ENCODE peak calls at places on chromosomes 1 and 21, in five cellular contexts. G, O, S, Z and E are unnamed samples. For H3K9me3 and H3K4me1, the result is how much of the 10 kb centered on the place peaks cover.

GRCh38 chr1:240598201-240598600 is 13.8 kb downstream of the GREM2 start:
- DNase-seq in Z (no peak), O (no peak), S (no peak), G (no peak), E (no peak)

GRCh38 chr1:31410871-31411270 is 2.1 kb upstream of the SERINC2 start:
- DNase-seq in G (no peak), Z (no peak), S (peak), O (no peak), E (no peak)

GRCh38 chr21:16913010-16913409 is 599.8 kb upstream of the CXADR start:
- DNase-seq in O (no peak), G (no peak), Z (no peak), S (no peak), E (no peak)

GRCh38 chr1:8389962-8390535 is 72.1 kb downstream of the SLC45A1 start:
- DNase-seq in Z (no peak), G (no peak), S (no peak), O (no peak), E (no peak)

GRCh38 chr1:203046984-203047630 is 20.8 kb downstream of the PPFIA4 start:
- DNase-seq in S (peak), Z (no peak), G (no peak), O (no peak), E (peak)

GRCh38 chr1:16076871-16077250 is 3.4 kb upstream of the FAM131C start:
- DNase-seq in S (peak), O (no peak), Z (no peak), G (no peak), E (no peak)

GRCh38 chr1:109255097-109255651 is 5.8 kb downstream of the CELSR2 start:
- DNase-seq in O (no peak), S (no peak), Z (no peak), G (peak), E (no peak)

GRCh38 chr1:29683472-29683871 is 447.1 kb downstream of the PTPRU start:
- DNase-seq in O (no peak), G (no peak), Z (no peak), S (no peak), E (no peak)

GRCh38 chr1:180863158-180863775 is 49.4 kb upstream of the KIAA1614 start:
- DNase-seq in S (peak), Z (peak), G (peak), O (peak), E (peak)

GRCh38 chr1:222894331-222894730 is 79.5 kb downstream of the DISP1 start:
- DNase-seq in O (no peak), G (no peak), Z (no peak), S (no peak), E (no peak)

GRCh38 chr1:48492392-48492791 is 20.4 kb upstream of the SPATA6 start:
- DNase-seq in G (no peak), S (no peak), O (no peak), Z (no peak), E (no peak)

GRCh38 chr1:164609084-164609483 is 50.1 kb downstream of the PBX1 start:
- DNase-seq in Z (no peak), O (no peak), S (no peak), G (no peak), E (no peak)

GRCh38 chr1:242452573-242452972 is 71.9 kb downstream of the PLD5 start:
- DNase-seq in S (no peak), Z (no peak), G (no peak), O (no peak), E (no peak)

GRCh38 chr21:26169061-26169610 is 1.4 kb downstream of the APP start:
- DNase-seq in S (peak), G (peak), O (no peak), Z (peak), E (peak)

GRCh38 chr1:51877434-51878306 is 857 bp downstream of the NRDC start:
- DNase-seq in O (no peak), S (peak), G (no peak), Z (peak), E (peak)

GRCh38 chr21:36730291-36731281 is 31.7 kb downstream of the SIM2 start:
- DNase-seq in O (no peak), S (no peak), Z (no peak), G (no peak), E (no peak)

GRCh38 chr1:109425391-109425790 is 857 bp downstream of the PSMA5 start:
- DNase-seq in S (peak), Z (peak), G (no peak), O (no peak), E (no peak)

GRCh38 chr1:160465123-160465522 is 57.9 kb downstream of the SLAMF6 start:
- DNase-seq in Z (no peak), O (no peak), S (no peak), G (no peak), E (no peak)

GRCh38 chr1:98668733-98669132 is 7.2 kb downstream of the SNX7 start:
- DNase-seq in Z (no peak), O (no peak), G (no peak), S (no peak), E (no peak)

GRCh38 chr1:192703283-192704206 is 67.6 kb downstream of the RGS13 start:
- DNase-seq in Z (peak), O (no peak), S (no peak), G (no peak), E (no peak)

GRCh38 chr1:156524481-156524869 is 23.9 kb upstream of the MEF2D start:
- DNase-seq in O (no peak), S (no peak), G (no peak), Z (peak), E (no peak)

GRCh38 chr1:9782116-9782751 is 41.5 kb downstream of the CLSTN1 start:
- DNase-seq in Z (no peak), G (no peak), O (no peak), S (no peak), E (no peak)

GRCh38 chr1:88061106-88061829 is 622.8 kb upstream of the PKN2 start:
- DNase-seq in Z (peak), S (peak), O (peak), G (peak), E (peak)

GRCh38 chr1:179226749-179227148 is 2.7 kb downstream of the ABL2 start:
- DNase-seq in O (no peak), S (no peak), G (no peak), Z (no peak), E (no peak)

GRCh38 chr1:231534703-231535159 is 6.3 kb downstream of the TSNAX start:
- DNase-seq in G (no peak), Z (no peak), O (no peak), S (no peak), E (no peak)

GRCh38 chr1:220487297-220487820 is 40.6 kb upstream of the MARK1 start:
- DNase-seq in S (peak), Z (no peak), O (no peak), G (peak), E (peak)

GRCh38 chr1:993379-993995 is 6.4 kb downstream of the HES4 start:
- DNase-seq in Z (no peak), O (no peak), S (no peak), G (no peak), E (peak)

GRCh38 chr1:18556364-18556763 is 74.3 kb upstream of the PAX7 start:
- DNase-seq in G (no peak), O (peak), Z (no peak), S (peak), E (no peak)

GRCh38 chr21:36989699-36990507 is 16.6 kb upstream of the RIPPLY3 start:
- DNase-seq in G (peak), S (peak), Z (peak), O (peak), E (peak)

GRCh38 chr21:42513985-42514882 is 582 bp downstream of the SLC37A1 start:
- DNase-seq in S (no peak), G (no peak), Z (no peak), O (peak), E (peak)

GRCh38 chr1:243558556-243558955 is 291.5 kb downstream of the AKT3 start:
- DNase-seq in O (no peak), Z (no peak), S (no peak), G (no peak), E (no peak)

GRCh38 chr1:58812468-58812867 is 28.6 kb upstream of the JUN start:
- DNase-seq in O (no peak), S (no peak), Z (no peak), G (no peak), E (no peak)

GRCh38 chr21:42193131-42193671 is 25.7 kb upstream of the ABCG1 start:
- DNase-seq in G (no peak), O (peak), S (no peak), Z (no peak), E (no peak)

GRCh38 chr1:226404904-226405222 is 3.0 kb downstream of the PARP1 start:
- DNase-seq in O (no peak), G (no peak), S (no peak), Z (no peak), E (no peak)

GRCh38 chr1:223500560-223501425 is 107.6 kb downstream of the CCDC185 start:
- DNase-seq in O (no peak), Z (no peak), S (peak), G (no peak), E (peak)

GRCh38 chr21:16070207-16070651 is 340.4 kb downstream of the USP25 start:
- DNase-seq in Z (no peak), G (no peak), O (no peak), S (no peak), E (no peak)

GRCh38 chr1:182185822-182186756 is 124.6 kb upstream of the ZNF648 start:
- DNase-seq in Z (no peak), O (no peak), S (peak), G (peak), E (peak)

DNA sequence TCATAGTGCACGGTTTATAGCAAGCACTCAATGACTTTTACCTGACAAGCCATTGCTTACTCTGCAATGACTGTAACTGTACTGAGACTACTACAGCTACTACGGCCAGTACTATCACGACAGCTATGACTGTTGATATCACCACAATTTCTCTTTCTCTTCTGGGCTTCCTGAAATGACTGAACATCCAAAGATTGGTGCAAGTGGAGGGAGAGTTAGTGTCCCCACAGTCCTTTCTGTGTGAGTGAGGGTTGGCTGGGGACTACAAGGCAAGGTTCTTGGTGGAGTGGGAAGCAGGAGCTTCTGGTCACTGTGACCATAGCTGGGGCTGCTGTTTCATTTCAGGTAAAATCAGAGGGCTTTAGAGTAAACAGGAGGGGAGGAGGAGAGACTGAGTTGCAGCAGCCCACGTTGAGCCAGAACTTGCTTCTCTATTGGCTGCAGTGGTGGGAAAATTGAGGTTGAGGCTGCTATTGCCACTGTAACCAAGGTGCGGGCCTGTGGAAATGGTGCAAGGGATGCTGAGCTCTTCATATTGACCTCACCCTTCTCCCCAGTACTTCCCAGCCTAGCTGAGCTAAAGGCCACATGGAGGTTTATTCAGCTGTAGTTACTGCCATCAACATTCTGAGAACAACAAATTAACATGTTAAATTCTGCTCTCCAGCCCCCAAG is 14.1 kb upstream of the IL10 start:
- DNase-seq in S (no peak), Z (no peak), O (no peak), G (no peak), E (no peak)
- H2AFZ ChIP-seq in S (no peak), Z (no peak), O (no peak), G (no peak), E (no peak)

DNA sequence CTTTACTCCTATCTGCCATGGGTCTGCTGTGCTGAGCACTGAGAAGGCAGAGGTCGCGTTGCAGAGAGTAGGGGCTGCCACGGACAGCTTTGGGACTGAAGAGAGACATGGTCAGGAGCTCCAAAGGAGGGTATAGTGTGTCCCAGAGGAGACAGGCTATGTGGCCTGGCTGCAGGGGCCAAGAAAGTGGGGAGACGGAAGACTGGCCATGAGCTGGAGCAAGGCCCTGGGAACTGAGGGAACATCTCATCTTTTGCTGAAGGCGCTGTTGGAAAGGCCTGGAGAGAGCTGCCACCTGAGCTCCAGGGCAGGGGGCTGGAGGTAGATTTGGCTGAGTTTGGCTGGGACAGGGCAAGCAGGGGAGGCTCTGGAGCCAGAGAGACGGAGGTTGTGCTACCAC is 55.8 kb upstream of the AJAP1 start:
- DNase-seq in G (no peak), O (no peak), S (no peak), Z (no peak), E (no peak)
- H3K9me3 ChIP-seq in G (under half), O (under half), S (under half), Z (under half), E (under half)

DNA sequence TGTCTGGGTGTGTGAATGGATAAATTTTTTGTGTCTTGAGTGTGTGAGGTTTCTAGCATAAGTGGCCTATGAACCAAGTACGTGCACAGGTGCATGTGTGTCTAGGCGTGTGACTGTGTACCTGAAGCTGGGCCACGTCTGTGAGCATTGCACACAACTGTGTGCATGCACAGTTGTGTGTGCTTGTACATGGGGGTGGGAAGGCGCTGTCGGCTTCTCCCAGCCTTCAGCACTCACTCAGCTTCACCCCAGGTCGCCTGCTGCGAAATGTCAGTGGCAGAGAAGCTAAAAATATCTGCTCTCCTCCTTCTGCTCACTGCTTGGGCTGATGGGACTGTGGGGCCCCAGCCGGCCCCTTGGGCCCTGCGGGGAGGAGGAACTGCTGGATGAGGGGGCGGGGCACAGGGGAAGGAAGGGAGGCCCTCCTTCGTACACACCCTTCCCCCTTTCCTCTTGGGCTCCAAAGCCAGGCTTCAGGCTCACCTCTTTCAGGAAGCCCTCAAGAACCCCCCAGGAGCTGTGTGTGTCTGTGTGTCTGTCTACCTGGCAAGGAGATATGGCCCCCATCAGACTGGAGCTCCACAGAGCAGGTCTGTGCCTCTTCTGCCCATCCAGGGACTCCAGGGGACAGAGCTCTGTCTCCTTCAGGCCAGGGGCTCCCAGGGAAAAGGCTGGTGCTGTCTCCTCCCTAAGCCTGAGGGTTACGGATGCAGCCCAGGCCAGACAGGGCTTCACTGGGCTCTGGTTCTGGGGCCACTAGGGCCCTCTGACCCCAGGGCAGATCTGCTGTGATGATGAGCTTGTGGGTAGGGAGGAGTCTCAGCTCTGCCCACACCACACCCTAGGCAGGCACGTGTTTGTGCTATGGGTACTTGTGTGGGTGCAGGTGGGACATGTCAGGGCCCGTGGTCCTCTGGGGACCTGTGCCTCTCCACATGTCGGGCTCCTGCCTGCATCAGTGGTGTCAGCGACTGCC is 35.6 kb upstream of the WASF2 start:
- DNase-seq in S (peak), O (peak), G (no peak), Z (no peak), E (peak)
- H3K4me1 ChIP-seq in S (half or more), O (under half), G (half or more), Z (under half), E (half or more)

GRCh38 chr1:107433068-107433467 is 292.2 kb downstream of the NTNG1 start:
- DNase-seq in O (no peak), S (no peak), G (no peak), Z (no peak), E (no peak)

GRCh38 chr1:107432108-107432507 is 291.3 kb downstream of the NTNG1 start:
- DNase-seq in Z (peak), O (no peak), G (no peak), S (peak), E (no peak)

GRCh38 chr1:107434379-107434728 is 293.5 kb downstream of the NTNG1 start:
- DNase-seq in Z (no peak), O (no peak), G (no peak), S (no peak), E (no peak)

GRCh38 chr1:107433635-107434378 is 293.0 kb downstream of the NTNG1 start:
- DNase-seq in S (no peak), G (no peak), Z (no peak), O (no peak), E (no peak)

DNA sequence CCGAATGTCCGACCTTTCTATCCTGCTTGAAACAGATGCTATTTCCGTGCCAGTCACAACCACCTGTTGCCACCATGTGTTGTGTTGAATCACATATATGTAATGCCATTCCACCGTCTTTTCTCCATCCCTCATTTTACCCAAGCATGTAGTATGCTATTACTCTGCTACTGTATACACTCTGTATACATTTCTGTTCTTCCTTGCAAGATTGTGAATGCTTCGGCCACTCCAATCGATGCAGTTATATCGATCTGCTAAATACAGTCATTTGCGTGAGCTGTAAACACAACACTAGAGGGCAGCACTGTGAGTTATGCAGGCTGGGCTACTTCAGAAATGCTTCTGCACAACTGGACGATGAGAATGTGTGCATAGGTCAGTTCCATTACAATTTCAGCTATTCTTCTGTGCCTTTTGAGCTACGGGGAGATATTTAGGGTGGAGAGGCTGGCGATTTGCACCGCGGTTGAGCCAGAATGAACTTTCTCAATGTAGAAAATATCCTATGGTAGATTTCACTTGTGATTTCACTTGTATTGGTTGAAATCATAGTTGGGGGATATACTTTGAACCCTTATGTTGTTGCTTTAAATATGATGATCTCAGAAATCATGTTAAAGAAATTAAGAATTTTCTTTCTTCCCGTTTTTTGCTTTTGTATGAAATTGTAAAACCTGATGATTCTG is 289.8 kb downstream of the NTNG1 start:
- DNase-seq in G (peak), S (peak), O (peak), Z (peak), E (peak)
- H2AFZ ChIP-seq in G (no peak), S (no peak), O (no peak), Z (peak), E (no peak)

GRCh38 chr21:7957713-7958064 is 2563.7 kb upstream of the TPTE start:
- DNase-seq in G (no peak), S (no peak), Z (no peak), O (no peak), E (no peak)
- H3K9me3 ChIP-seq in G (under half), S (under half), Z (under half), O (half or more), E (half or more)